ENCODE peak calls at places on chromosomes 4 and X, in ten cellular contexts. I is fibroblast of the aortic adventitia, Z is HCT116, V is progenitor cell of endocrine pancreas, W is tibial artery, T is cardiac muscle cell, C is suprapubic skin, P is endothelial cell, O is colonic mucosa, D is right lobe of liver. U is an unnamed sample.

GRCh38 chrX:12794654-12795053 is 3.4 kb downstream of the PRPS2 start:
- DNase-seq in D (no peak), W (no peak), I (peak), Z (no peak), T (no peak), C (no peak), V (no peak), P (no peak), O (no peak), U (no peak)

GRCh38 chrX:2432298-2432863 is 68.4 kb downstream of the DHRSX start:
- DNase-seq in I (no peak), W (no peak), D (no peak), O (no peak), Z (no peak), V (no peak), P (no peak), T (no peak), C (no peak), U (no peak)

GRCh38 chrX:80266979-80267378 is 153.3 kb upstream of the TENT5D start:
- DNase-seq in P (no peak), W (no peak), T (no peak), O (no peak), C (no peak), Z (no peak), V (no peak), D (no peak), I (peak), U (no peak)

GRCh38 chr4:84239278-84239845 is 259.7 kb downstream of the NKX6-1 start:
- DNase-seq in D (no peak), C (no peak), Z (no peak), V (no peak), P (no peak), O (no peak), W (no peak), T (no peak), I (no peak), U (no peak)

GRCh38 chrX:1558761-1559468 is 21.9 kb upstream of the P2RY8 start:
- DNase-seq in T (no peak), C (peak), V (no peak), W (no peak), I (no peak), P (no peak), O (no peak), Z (no peak), D (peak), U (no peak)

GRCh38 chr4:58749206-58749605 is 1639.0 kb upstream of the IGFBP7 start:
- DNase-seq in D (no peak), C (no peak), V (no peak), O (peak), Z (no peak), W (no peak), I (no peak), P (no peak), T (no peak), U (no peak)

GRCh38 chrX:104098151-104098808 is 14.0 kb upstream of the ZCCHC18 start:
- DNase-seq in O (peak), I (peak), D (no peak), P (peak), C (no peak), Z (peak), V (peak), T (peak), W (no peak), U (peak)

GRCh38 chrX:108704839-108705238 is 31.5 kb downstream of the IRS4 start:
- DNase-seq in C (no peak), I (no peak), V (no peak), W (no peak), D (no peak), O (no peak), T (no peak), P (no peak), Z (no peak), U (no peak)

GRCh38 chr4:84220990-84221389 is 278.1 kb downstream of the NKX6-1 start:
- DNase-seq in O (no peak), Z (no peak), P (no peak), C (no peak), D (no peak), T (no peak), I (no peak), V (no peak), W (no peak), U (no peak)

GRCh38 chr4:96912731-96913130 is 1072.8 kb downstream of the PDHA2 start:
- DNase-seq in I (no peak), C (no peak), V (no peak), Z (no peak), P (no peak), O (no peak), T (no peak), D (no peak), W (no peak), U (no peak)

GRCh38 chr4:6019316-6020263 is 1.4 kb upstream of the C4orf50 start:
- DNase-seq in V (peak), I (peak), P (peak), C (no peak), Z (peak), O (peak), D (no peak), W (no peak), T (peak), U (peak)

GRCh38 chr4:69584135-69584534 is 55.3 kb downstream of the UGT2A2 start:
- DNase-seq in V (no peak), O (no peak), W (no peak), Z (no peak), I (no peak), P (no peak), C (no peak), T (no peak), D (no peak), U (no peak)

GRCh38 chr4:173362666-173363065 is 8.1 kb upstream of the SAP30 start:
- DNase-seq in O (no peak), I (no peak), T (no peak), C (no peak), V (no peak), D (no peak), P (no peak), Z (no peak), W (no peak), U (no peak)

GRCh38 chr4:84952004-84952403 is 14.5 kb downstream of the WDFY3 start:
- DNase-seq in W (no peak), C (no peak), D (no peak), P (no peak), Z (peak), I (peak), O (no peak), V (no peak), T (no peak), U (no peak)

GRCh38 chr4:97558204-97558804 is 585.0 kb downstream of the STPG2 start:
- DNase-seq in I (no peak), V (no peak), T (no peak), O (no peak), C (no peak), W (no peak), Z (no peak), P (no peak), D (no peak), U (no peak)

GRCh38 chr4:17468638-17469221 is 43.2 kb downstream of the QDPR start:
- DNase-seq in D (no peak), C (no peak), P (peak), W (no peak), Z (peak), I (peak), O (no peak), T (peak), V (no peak), U (no peak)

GRCh38 chr4:153927546-153927945 is 138.7 kb upstream of the SFRP2 start:
- DNase-seq in P (no peak), Z (no peak), D (no peak), I (no peak), C (no peak), V (no peak), W (no peak), T (no peak), O (no peak), U (no peak)

GRCh38 chr4:81472249-81473085 is 760 bp upstream of the RASGEF1B start:
- DNase-seq in W (peak), Z (no peak), C (no peak), D (peak), I (peak), P (peak), T (peak), V (no peak), O (no peak), U (peak)

GRCh38 chrX:132086717-132087116 is 41.1 kb downstream of the FRMD7 start:
- DNase-seq in W (no peak), O (no peak), I (peak), D (no peak), T (no peak), C (no peak), P (no peak), V (no peak), Z (no peak), U (no peak)

GRCh38 chrX:48761674-48762471 is at the start of gene GLOD5:
- DNase-seq in D (peak), C (no peak), O (peak), W (no peak), I (no peak), T (peak), P (peak), V (peak), Z (peak), U (no peak)

GRCh38 chr4:17619416-17620105 is 5.1 kb downstream of the MED28 start:
- DNase-seq in Z (no peak), T (no peak), C (no peak), P (no peak), V (no peak), W (no peak), I (no peak), O (no peak), D (no peak), U (no peak)

GRCh38 chr4:77473509-77473908 is 132.1 kb upstream of the CXCL13 start:
- DNase-seq in P (peak), Z (peak), V (no peak), I (peak), T (no peak), W (no peak), C (no peak), O (no peak), D (no peak), U (peak)

GRCh38 chr4:164438321-164438720 is 315.6 kb upstream of the SMIM31 start:
- DNase-seq in I (peak), C (no peak), O (no peak), P (no peak), D (no peak), W (no peak), V (no peak), Z (no peak), T (no peak), U (no peak)

GRCh38 chr4:182246401-182247205 is 3.4 kb downstream of the TENM3 start:
- DNase-seq in I (no peak), O (no peak), W (no peak), V (no peak), D (no peak), Z (no peak), T (peak), P (no peak), C (no peak), U (no peak)

GRCh38 chr4:87851955-87852354 is 19.2 kb downstream of the MEPE start:
- DNase-seq in W (no peak), I (no peak), C (no peak), O (no peak), D (no peak), V (no peak), P (no peak), T (no peak), Z (no peak), U (no peak)

GRCh38 chr4:172982151-172982590 is 186.4 kb upstream of the GALNT7 start:
- DNase-seq in Z (peak), I (peak), P (no peak), W (peak), C (no peak), O (no peak), T (no peak), D (no peak), V (no peak), U (peak)

GRCh38 chr4:80680934-80681333 is 345.4 kb downstream of the CFAP299 start:
- DNase-seq in Z (no peak), O (no peak), V (no peak), D (no peak), P (no peak), T (no peak), I (no peak), W (no peak), C (no peak), U (no peak)

GRCh38 chrX:130704053-130705038 is 198.7 kb downstream of the ENOX2 start:
- DNase-seq in Z (no peak), T (no peak), O (no peak), I (peak), W (no peak), D (no peak), P (no peak), C (no peak), V (no peak), U (no peak)

GRCh38 chr4:127015616-127016015 is 617.1 kb upstream of the INTU start:
- DNase-seq in C (no peak), O (no peak), T (no peak), V (no peak), D (no peak), W (no peak), Z (no peak), P (no peak), I (no peak), U (no peak)

GRCh38 chrX:276588-277171 is 4.5 kb upstream of the PLCXD1 start:
- DNase-seq in T (no peak), V (no peak), D (peak), O (peak), C (no peak), W (no peak), P (peak), I (peak), Z (no peak), U (peak)

GRCh38 chrX:119606508-119607389 is 525 bp upstream of the NKRF start:
- DNase-seq in T (no peak), Z (peak), V (no peak), P (no peak), O (no peak), I (peak), W (no peak), D (no peak), C (no peak), U (no peak)

GRCh38 chr4:151324449-151325319 is 721 bp downstream of the SH3D19 start:
- DNase-seq in D (peak), Z (peak), V (peak), P (peak), C (peak), O (peak), I (peak), T (peak), W (peak), U (peak)

GRCh38 chr4:140326395-140326993 is 47.0 kb upstream of the SCOC start:
- DNase-seq in D (no peak), Z (peak), O (peak), I (peak), V (no peak), T (peak), P (peak), W (no peak), C (no peak), U (no peak)

GRCh38 chr4:39555472-39555871 is 28.2 kb upstream of the UGDH start:
- DNase-seq in P (no peak), V (no peak), I (no peak), Z (no peak), T (no peak), C (no peak), W (no peak), O (no peak), D (no peak), U (no peak)

GRCh38 chr4:174521800-174522182 is 497 bp downstream of the HPGD start:
- DNase-seq in D (peak), O (peak), I (no peak), W (no peak), P (peak), C (no peak), T (no peak), Z (no peak), V (no peak), U (no peak)

DNA sequence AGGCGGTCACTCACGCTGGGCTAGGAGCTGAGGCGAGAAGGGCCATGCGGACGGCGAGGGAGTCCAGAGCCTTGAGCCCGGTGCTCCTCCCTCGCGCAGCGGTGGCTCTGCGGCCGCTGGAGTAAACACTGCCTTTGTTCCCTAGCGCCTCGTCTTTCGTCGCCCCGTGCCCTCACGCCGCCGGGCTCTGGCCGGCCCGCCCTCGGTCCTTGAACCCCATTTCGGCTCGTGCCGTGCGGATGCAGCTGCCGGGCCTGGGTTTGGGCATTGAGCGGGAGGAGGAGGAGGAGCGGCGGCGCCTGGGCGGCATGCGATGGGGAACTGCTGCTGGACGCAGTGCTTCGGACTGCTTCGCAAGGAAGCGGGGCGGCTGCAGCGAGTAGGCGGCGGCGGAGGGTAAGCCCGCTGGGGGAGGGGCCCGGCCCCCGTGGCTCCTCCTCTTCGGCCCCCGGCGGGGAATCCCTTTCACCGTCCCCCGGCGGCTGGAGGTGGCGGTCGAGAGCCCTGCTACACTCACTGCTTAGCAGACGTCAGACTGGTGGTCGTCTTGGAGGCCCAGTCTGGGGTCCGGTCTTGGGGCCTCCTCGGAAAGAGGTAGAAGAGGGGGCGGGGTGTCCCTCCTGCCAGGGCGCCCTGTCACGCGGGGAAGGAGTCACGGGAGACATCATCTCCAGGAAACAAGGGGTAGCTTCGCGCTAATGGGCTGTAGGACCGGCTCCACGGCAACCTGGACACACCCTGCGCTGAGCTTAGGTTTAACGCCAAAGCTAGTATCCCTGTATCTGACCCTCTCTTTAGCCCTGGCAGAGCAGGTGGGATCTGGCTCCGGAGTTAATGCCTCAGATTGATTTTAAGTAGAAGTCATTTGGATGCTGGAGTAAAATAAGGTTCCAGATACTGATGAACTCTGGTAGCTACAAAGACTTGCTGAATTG is at the start of gene AP1AR:
- DNase-seq in C (peak), O (peak), P (peak), T (peak), Z (peak), W (peak), V (peak), D (peak), I (peak), U (peak)
- TF ChIP-seq CTCF in C (peak), O (peak), P (peak), T (peak), Z (peak), W (peak), V (peak), D (peak), I (peak), U (no peak)

GRCh38 chr4:20248155-20248558 is 3.5 kb upstream of the SLIT2 start:
- DNase-seq in D (no peak), I (peak), P (peak), C (no peak), Z (peak), T (peak), O (no peak), V (no peak), W (no peak), U (peak)
- TF ChIP-seq CTCF in D (peak), I (peak), P (peak), C (peak), Z (peak), T (peak), O (peak), V (peak), W (peak), U (no peak)

DNA sequence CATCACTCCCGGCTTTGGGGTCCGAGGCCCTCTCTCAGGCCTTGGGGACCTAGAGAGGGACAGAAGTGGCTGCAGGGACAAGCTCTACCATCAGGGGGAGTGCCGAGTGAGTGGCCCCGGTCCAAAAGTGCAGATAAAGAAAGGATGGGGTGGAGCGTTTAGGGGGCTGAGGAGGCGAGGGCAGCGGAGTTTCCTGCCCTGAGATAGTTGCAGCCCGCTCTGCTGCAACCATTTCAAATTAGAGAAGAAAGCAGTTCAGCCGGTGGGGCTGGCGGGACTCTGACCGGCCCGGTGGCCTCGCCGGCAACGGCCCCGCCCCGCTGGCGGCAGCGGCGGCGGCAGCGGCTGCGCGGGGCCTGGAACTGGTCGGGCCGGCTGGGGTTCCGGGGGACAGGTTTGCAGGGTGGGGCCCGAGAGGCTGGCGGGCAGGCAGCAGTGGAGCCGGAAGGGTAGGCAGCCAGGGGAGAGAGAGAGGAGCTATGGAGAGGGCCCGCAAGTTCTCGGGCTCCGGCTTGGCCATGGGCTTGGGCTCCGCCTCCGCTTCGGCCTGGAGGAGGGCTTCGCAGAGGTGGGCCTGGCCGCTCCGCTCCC is 7.6 kb downstream of the DLG3 start:
- DNase-seq in C (no peak), V (peak), W (peak), P (peak), I (peak), Z (peak), O (peak), T (peak), D (no peak), U (peak)
- TF ChIP-seq CTCF in C (peak), V (peak), W (peak), P (peak), I (peak), Z (peak), O (peak), T (peak), D (peak), U (no peak)

DNA sequence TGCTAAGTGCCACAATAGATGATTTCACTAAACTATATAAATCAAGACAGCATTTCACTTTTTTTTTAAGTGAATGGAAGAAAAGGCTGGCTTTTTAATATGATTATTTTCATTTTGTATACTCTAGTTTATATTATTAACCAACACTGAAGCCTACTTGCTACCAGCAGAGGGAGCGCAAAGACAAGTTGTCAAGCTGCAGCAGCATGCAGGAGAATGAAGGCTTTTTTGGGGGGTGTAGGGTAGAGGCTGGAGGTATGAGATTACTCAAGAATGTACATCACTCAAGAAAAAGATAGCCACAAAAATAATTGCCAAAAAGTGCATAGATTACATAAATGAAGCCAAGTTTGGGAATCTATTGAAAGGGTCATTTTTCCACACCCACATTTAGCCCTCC is 519.5 kb downstream of the FGF13 start:
- DNase-seq in V (peak), D (no peak), I (peak), O (no peak), T (peak), P (peak), Z (no peak), C (no peak), W (no peak), U (no peak)
- TF ChIP-seq CTCF in V (peak), D (peak), I (peak), O (no peak), T (no peak), P (no peak), Z (no peak), C (no peak), W (peak), U (no peak)

DNA sequence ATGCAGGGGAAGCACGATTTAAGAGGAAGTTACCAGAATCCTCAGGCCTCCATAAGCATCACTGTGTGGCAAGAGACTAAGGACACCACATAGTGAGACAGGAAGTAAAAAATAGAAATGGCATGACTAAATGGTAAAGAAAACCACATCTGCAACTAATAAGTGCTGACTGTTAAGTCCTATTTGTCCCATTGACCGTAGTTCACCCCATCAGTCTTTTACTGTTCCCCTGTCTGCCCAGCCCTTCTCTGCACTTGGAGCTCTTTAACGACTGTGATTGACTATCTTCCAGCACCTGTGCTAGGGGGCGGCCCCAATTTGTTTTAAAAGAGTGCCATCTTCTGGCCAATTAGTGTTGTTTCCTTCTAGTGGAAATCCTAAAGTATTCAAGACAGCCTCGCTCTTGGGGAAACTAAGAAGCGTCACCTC is 94.2 kb downstream of the MAOA start:
- DNase-seq in P (peak), V (no peak), D (peak), Z (peak), O (peak), W (peak), C (peak), I (peak), T (peak), U (peak)
- TF ChIP-seq CTCF in P (peak), V (peak), D (peak), Z (peak), O (peak), W (peak), C (peak), I (peak), T (peak), U (peak)

U was measured in GM20000.